ENCODE peak calls at places on chromosomes 16 and 17, in seven cellular contexts. R is progenitor cell of endocrine pancreas, B is pancreas, Z is lower lobe of right lung, J is T1000, V is anterior cingulate cortex, N is endothelial cell. O is an unnamed sample.

GRCh38 chr17:10114931-10115535 is 83.4 kb downstream of the GAS7 start:
- DNase-seq in B (peak), N (no peak), Z (peak), J (peak), R (no peak), V (peak), O (peak)

GRCh38 chr17:42247734-42248133 is 28.5 kb downstream of the STAT5B start:
- DNase-seq in Z (no peak), N (no peak), B (no peak), J (peak), R (no peak), V (no peak), O (no peak)

GRCh38 chr17:77884967-77885641 is 73.4 kb upstream of the TNRC6C start:
- DNase-seq in Z (no peak), J (no peak), V (no peak), B (no peak), N (no peak), R (no peak), O (no peak)

GRCh38 chr17:6639651-6640535 is 618 bp downstream of the KIAA0753 start:
- DNase-seq in Z (peak), V (no peak), N (peak), J (no peak), B (peak), R (peak), O (no peak)

GRCh38 chr17:68807998-68808772 is 147.0 kb downstream of the ABCA8 start:
- DNase-seq in N (no peak), R (no peak), J (no peak), V (no peak), B (no peak), Z (no peak), O (no peak)

GRCh38 chr17:78284146-78284545 is 52.7 kb downstream of the TMEM235 start:
- DNase-seq in J (no peak), V (no peak), Z (no peak), B (no peak), N (no peak), R (no peak), O (no peak)

GRCh38 chr16:75111514-75112280 is 4.9 kb downstream of the LDHD start:
- DNase-seq in J (no peak), B (no peak), N (peak), Z (peak), V (no peak), R (no peak), O (peak)

GRCh38 chr17:16622540-16623277 is 30.9 kb downstream of the ZNF624 start:
- DNase-seq in R (no peak), Z (no peak), N (no peak), J (no peak), B (no peak), V (no peak), O (no peak)

GRCh38 chr17:9645858-9646555 is 690 bp downstream of the USP43 start:
- DNase-seq in Z (peak), B (peak), V (no peak), J (no peak), R (peak), N (peak), O (peak)

GRCh38 chr16:55703003-55704001 is 47.5 kb downstream of the SLC6A2 start:
- DNase-seq in Z (no peak), N (peak), B (no peak), R (no peak), V (peak), J (no peak), O (no peak)

O was measured in GDM1.